ENCODE peak calls at places on chromosome 19, in four cellular contexts. Q is cardiac muscle cell, E is RWPE2, P is AG09309. R is an unnamed sample.

GRCh38 chr19:2519482-2519881 is 43.6 kb downstream of the GADD45B start:
- DNase-seq in P (no peak), Q (no peak), E (no peak), R (no peak)

GRCh38 chr19:45908956-45909355 is 5.6 kb downstream of the NANOS2 start:
- DNase-seq in E (no peak), Q (no peak), P (no peak), R (no peak)

GRCh38 chr19:588093-588742 is 1.5 kb upstream of the HCN2 start:
- DNase-seq in E (peak), Q (peak), P (no peak), R (peak)

GRCh38 chr19:54451997-54452396 is 3.0 kb downstream of the LENG8 start:
- DNase-seq in E (no peak), P (no peak), Q (no peak), R (no peak)

GRCh38 chr19:33248954-33249613 is 23.4 kb upstream of the SLC7A10 start:
- DNase-seq in E (no peak), Q (no peak), P (no peak), R (no peak)

GRCh38 chr19:30044273-30045259 is 102.5 kb downstream of the URI1 start:
- DNase-seq in Q (no peak), E (no peak), P (no peak), R (no peak)

GRCh38 chr19:18879579-18880373 is 16.2 kb downstream of the CERS1 start:
- DNase-seq in P (no peak), E (peak), Q (no peak), R (no peak)

GRCh38 chr19:15101479-15102082 is 5.6 kb upstream of the SYDE1 start:
- DNase-seq in E (no peak), P (no peak), Q (peak), R (no peak)

GRCh38 chr19:1076951-1077350 is 10.0 kb downstream of the ARHGAP45 start:
- DNase-seq in E (peak), P (no peak), Q (no peak), R (no peak)

GRCh38 chr19:35745328-35746086 is at the start of the genes PSENEN and U2AF1L4:
- DNase-seq in E (peak), Q (peak), P (peak), R (peak)

GRCh38 chr19:1865172-1866010 is 2.0 kb upstream of the KLF16 start:
- DNase-seq in P (no peak), E (no peak), Q (no peak), R (no peak)

GRCh38 chr19:29858000-29858596 is 46.3 kb downstream of the CCNE1 start:
- DNase-seq in P (no peak), Q (no peak), E (no peak), R (peak)

GRCh38 chr19:5893907-5894703 is 9.5 kb downstream of the NDUFA11 start:
- DNase-seq in P (no peak), Q (no peak), E (no peak), R (no peak)

GRCh38 chr19:53868091-53868891 is 608 bp downstream of the MYADM start:
- DNase-seq in E (peak), Q (peak), P (no peak), R (no peak)

GRCh38 chr19:18021121-18021755 is 13.3 kb downstream of the ARRDC2 start:
- DNase-seq in E (no peak), P (peak), Q (peak), R (no peak)

GRCh38 chr19:48735031-48735615 is 5.3 kb downstream of the RASIP1 start:
- DNase-seq in P (no peak), Q (peak), E (no peak), R (no peak)

GRCh38 chr19:39136225-39136940 is 10.8 kb downstream of the PAK4 start:
- DNase-seq in P (no peak), Q (no peak), E (no peak), R (no peak)

GRCh38 chr19:35136977-35137702 is 1.5 kb upstream of the FXYD1 start:
- DNase-seq in P (no peak), E (no peak), Q (no peak), R (no peak)

GRCh38 chr19:46999878-47000277 is 19.8 kb upstream of the NPAS1 start:
- DNase-seq in E (no peak), P (no peak), Q (no peak), R (no peak)

DNA sequence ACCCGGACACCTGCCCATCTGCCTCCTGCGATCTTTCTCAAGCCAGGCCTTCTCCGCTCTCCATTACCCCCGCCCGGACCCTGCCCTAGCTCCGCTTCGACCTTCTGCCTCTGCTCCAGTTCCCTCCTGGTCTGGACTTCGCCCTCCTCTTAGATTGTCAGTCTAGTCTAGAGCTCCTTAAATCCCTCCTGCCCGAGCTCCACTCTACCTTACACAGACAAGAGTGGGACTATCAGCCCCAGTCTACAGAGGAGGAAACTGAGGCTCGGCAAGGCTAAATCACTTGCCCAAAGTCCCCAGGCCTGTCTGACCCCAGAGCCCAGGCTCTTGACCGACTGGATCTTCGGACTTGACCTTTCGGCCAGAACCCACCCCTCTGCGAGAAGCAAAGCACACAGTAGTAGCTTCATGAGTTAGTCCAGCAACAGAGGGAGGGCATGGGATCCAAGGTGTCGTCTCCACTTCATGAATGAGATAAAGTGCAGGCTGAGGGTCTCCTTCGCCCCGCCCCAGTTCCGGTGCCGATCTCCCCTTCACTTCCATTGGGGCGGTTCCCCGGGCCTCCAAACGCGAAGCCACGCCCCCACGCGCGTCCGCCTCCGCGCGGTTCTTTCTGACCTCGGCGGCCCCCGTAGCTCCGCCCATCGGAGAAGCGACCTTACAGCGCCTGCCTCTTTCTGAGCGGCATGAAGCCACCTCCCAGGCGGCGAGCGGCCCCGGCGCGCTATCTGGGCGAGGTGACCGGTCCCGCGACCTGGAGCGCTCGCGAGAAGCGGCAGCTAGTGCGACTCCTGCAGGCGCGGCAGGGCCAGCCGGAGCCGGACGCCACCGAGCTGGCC is at the start of gene SNAPC2:
- DNase-seq in Q (peak), P (peak), E (peak), R (peak)
- TF ChIP-seq CTCF in Q (no peak), P (no peak), E (no peak), R (no peak)

DNA sequence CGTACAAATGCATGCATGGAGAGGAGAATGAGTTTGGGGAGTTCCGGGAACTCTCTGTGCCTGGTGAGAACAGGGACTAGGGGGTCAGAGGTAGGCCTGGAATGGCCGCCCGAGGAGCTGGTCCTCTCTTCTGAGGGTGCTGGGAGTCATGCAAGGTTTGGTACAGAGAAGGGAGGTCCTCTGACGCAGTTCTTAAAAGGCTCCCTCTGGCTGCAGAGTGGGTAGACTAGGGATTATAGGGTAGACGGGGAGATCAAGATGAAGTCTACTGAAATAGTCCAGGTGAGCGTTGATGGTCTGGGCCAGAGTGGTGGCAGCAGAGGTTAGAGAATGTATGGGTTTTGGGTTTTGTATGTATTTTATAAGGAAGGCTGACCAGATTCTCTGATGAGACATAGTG is 796 bp downstream of the ZNF304 start:
- DNase-seq in E (no peak), Q (peak), P (no peak), R (no peak)
- TF ChIP-seq CTCF in E (peak), Q (no peak), P (no peak), R (no peak)

GRCh38 chr19:55813906-55814305 is 17.9 kb downstream of the NLRP11 start:
- DNase-seq in E (no peak), Q (no peak), P (no peak), R (no peak)

GRCh38 chr19:55812449-55812848 is 19.4 kb downstream of the NLRP11 start:
- DNase-seq in P (no peak), E (no peak), Q (no peak), R (no peak)

GRCh38 chr19:55811340-55811739 is 20.5 kb downstream of the NLRP11 start:
- DNase-seq in Q (no peak), P (no peak), E (no peak), R (no peak)

DNA sequence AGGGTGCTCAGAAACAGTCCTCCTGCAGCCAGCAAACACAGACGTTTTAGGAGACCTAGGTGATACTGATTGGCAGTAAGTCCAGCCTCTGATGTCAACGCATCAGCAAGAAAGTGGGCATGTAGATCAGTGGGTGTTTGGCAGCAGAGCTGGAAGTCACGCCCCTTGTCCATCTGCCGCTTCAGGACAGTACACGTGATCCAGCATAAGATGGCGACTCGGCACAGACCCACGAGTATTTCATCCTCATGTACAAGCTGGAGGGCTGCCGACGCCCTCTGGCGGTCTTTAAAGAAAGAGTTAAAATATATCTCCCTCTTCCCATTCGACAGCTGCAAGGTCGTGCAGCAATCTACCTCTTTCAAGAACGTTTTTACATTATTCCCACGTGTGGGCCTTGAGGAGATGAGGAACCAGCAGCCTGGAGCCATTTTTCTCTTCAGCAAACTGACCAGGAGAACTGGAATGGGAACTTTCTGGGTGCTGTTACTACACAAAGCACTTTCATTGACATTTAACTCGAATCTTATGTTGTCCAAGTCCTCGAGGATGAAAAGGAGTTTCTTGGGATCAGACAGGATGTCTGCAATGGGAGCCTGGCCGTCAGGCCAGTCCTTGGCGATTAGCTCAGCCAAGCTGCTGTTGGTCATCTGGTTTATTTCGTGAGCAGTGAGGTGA is 22.3 kb downstream of the NLRP11 start:
- DNase-seq in Q (peak), E (no peak), P (peak), R (no peak)
- TF ChIP-seq CTCF in Q (peak), E (peak), P (peak), R (no peak)

DNA sequence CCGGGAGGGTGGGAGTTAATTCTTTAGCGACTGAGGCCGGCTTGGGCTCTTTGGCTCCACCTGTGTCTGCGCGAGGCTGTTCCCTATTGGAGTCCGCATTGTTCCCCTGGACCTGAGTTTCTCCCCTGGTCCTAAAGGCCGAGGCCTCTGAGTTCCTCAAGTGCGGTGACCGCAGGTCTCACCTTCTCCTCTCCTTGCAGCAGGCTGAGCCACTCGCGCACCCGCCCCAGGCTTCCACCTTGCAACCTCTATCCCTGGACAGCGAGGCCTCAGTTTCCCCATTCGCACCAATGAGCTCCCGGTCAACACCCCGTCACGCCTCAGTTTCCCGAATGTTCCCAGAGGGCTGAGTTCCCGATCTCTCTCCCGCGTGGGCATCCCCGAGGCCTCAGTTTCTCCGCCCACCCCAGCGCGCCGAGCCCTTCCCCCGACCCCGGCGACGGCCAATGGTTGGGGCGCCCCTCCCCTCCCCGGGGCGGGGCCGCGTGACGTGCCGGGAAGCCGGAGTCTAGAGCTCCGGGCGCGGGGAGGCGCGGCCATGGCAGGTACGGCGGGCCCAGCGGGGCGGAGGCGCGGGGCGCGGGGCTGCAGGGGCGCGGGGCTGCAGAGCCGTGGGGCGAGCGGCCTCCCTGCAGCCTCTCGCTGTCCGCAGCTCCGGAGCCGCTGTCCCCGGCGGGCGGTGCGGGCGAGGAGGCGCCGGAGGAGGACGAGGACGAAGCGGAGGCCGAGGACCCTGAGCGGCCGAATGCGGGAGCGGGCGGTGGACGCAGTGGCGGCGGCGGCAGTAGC is at the start of gene MPND:
- DNase-seq in E (peak), Q (peak), P (no peak), R (peak)
- TF ChIP-seq CTCF in E (no peak), Q (peak), P (peak), R (peak)

GRCh38 chr19:14090509-14091085 is at the start of gene SAMD1:
- DNase-seq in E (peak), Q (peak), P (peak), R (peak)

GRCh38 chr19:14089662-14090508 is 666 bp downstream of the SAMD1 start:
- DNase-seq in P (no peak), Q (peak), E (no peak), R (peak)

GRCh38 chr19:14089412-14089661 is 1.2 kb downstream of the SAMD1 start:
- DNase-seq in E (no peak), Q (peak), P (no peak), R (no peak)

GRCh38 chr19:14091885-14092462 is 1.4 kb upstream of the SAMD1 start:
- DNase-seq in E (no peak), Q (no peak), P (no peak), R (no peak)

DNA sequence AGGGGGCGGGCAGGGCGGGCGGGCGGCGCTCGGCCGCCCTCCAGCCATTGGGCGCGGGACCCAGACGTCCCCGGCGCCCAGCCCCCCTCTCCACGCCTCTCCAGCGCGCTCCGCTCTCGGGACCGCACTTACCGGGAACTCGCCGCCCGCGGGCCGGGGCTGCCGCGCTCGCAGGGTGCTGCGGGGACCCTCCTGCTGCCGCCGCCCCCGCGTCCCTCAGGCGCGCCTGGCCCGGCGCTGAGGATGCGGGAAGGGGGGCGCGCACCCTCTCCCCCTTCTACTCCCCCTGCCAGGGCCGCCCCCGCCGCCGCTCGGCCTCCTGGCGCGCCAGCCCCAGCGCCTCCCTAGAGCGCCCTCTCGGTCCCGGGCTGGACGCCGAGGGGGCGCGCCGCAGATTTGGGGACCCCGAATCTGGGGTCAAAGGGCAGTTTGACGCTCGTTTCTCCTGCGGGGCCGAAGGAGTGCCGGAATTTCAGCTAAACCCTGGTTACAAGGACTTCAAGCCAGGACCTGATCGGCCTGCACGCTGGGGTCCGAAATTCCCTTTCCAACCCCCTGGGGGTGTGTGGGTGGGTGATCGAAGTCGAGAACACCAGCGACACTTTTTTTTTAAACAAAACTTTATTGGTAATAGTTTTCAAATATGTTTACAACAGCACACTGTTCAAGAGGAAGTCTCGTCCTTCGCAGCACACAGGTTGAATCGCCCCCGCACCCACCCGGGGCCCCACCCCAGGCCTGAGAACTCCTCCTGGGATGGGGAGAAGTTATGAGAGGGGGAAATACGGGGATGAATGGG is 734 bp upstream of the SAMD1 start:
- DNase-seq in P (no peak), E (no peak), Q (peak), R (peak)
- TF ChIP-seq CTCF in P (peak), E (peak), Q (peak), R (peak)

GRCh38 chr19:40807147-40808020 is 8.4 kb downstream of the EGLN2 start:
- DNase-seq in E (no peak), P (no peak), Q (no peak), R (no peak)
- TF ChIP-seq CTCF in E (peak), P (peak), Q (peak), R (peak)

R was measured in progenitor cell of endocrine pancreas.